ENCODE peak calls at places on chromosomes 12 and 14, in five cellular contexts. S is psoas muscle, W is testis, F is endothelial cell of umbilical vein, A is keratinocyte. Q is an unnamed sample. For H3K9me3, the result is how much of the 10 kb centered on the place peaks cover.

GRCh38 chr14:74962059-74962458 is 6.7 kb upstream of the PGF start:
- DNase-seq in F (no peak), A (no peak), W (no peak), S (no peak), Q (no peak)

GRCh38 chr12:128818065-128819022 is 5.4 kb downstream of the SLC15A4 start:
- DNase-seq in W (no peak), F (no peak), A (peak), S (no peak), Q (no peak)

GRCh38 chr12:47107926-47108325 is 28.2 kb upstream of the AMIGO2 start:
- DNase-seq in W (no peak), F (no peak), S (no peak), A (no peak), Q (no peak)

GRCh38 chr12:94263011-94263786 is 114.8 kb downstream of the PLXNC1 start:
- DNase-seq in W (no peak), A (no peak), S (no peak), F (no peak), Q (no peak)

GRCh38 chr14:99781091-99781490 is 12.1 kb upstream of the EML1 start:
- DNase-seq in S (no peak), W (no peak), A (no peak), F (no peak), Q (no peak)

GRCh38 chr12:105935981-105936380 is 202.8 kb downstream of the NUAK1 start:
- DNase-seq in F (peak), A (no peak), S (no peak), W (no peak), Q (no peak)

GRCh38 chr12:90399317-90399716 is 555.7 kb downstream of the CCER1 start:
- DNase-seq in F (peak), S (no peak), W (no peak), A (no peak), Q (no peak)

GRCh38 chr12:5807538-5808219 is 137.4 kb downstream of the ANO2 start:
- DNase-seq in S (no peak), F (no peak), W (no peak), A (no peak), Q (no peak)

GRCh38 chr12:120257041-120257821 is 8.3 kb downstream of the PXN start:
- DNase-seq in A (no peak), F (peak), W (no peak), S (peak), Q (no peak)

GRCh38 chr12:113241191-113242017 is 20.1 kb downstream of the TPCN1 start:
- DNase-seq in F (peak), S (no peak), A (peak), W (no peak), Q (no peak)

GRCh38 chr14:102390486-102390885 is 27.7 kb downstream of the TECPR2 start:
- DNase-seq in S (no peak), A (no peak), W (no peak), F (no peak), Q (no peak)

GRCh38 chr12:60227916-60228315 is 632.1 kb downstream of the SLC16A7 start:
- DNase-seq in A (no peak), S (no peak), F (no peak), W (no peak), Q (no peak)

GRCh38 chr12:51976376-51977160 is 25.1 kb downstream of the ACVR1B start:
- DNase-seq in S (no peak), W (no peak), F (peak), A (no peak), Q (no peak)

GRCh38 chr14:51251486-51251885 is 11.4 kb downstream of the TMX1 start:
- DNase-seq in W (no peak), F (no peak), A (no peak), S (no peak), Q (no peak)

GRCh38 chr12:53676715-53677611 is 1.1 kb upstream of the ATP5MC2 start:
- DNase-seq in F (peak), S (peak), A (no peak), W (peak), Q (peak)

GRCh38 chr12:6438345-6438744 is 6.4 kb upstream of the CD27 start:
- DNase-seq in S (no peak), A (no peak), F (no peak), W (no peak), Q (no peak)

GRCh38 chr14:56002316-56002715 is 115.9 kb upstream of the PELI2 start:
- DNase-seq in W (no peak), F (no peak), A (no peak), S (no peak), Q (no peak)

GRCh38 chr14:104580961-104581360 is 1.4 kb downstream of the C14orf180 start:
- DNase-seq in A (no peak), F (no peak), S (peak), W (peak), Q (no peak)

GRCh38 chr14:61584258-61584657 is 111.1 kb upstream of the HIF1A start:
- DNase-seq in A (no peak), S (no peak), F (no peak), W (no peak), Q (no peak)

GRCh38 chr14:23057757-23058653 is 685 bp upstream of the CDH24 start:
- DNase-seq in W (peak), S (peak), A (no peak), F (peak), Q (peak)

GRCh38 chr12:119594399-119594730 is 791 bp downstream of the TMEM233 start:
- DNase-seq in A (no peak), F (no peak), W (no peak), S (peak), Q (no peak)

GRCh38 chr12:131944601-131945251 is 5.0 kb upstream of the EP400 start:
- DNase-seq in S (no peak), A (no peak), W (peak), F (no peak), Q (no peak)

GRCh38 chr12:106634206-106634605 is 51.4 kb downstream of the RFX4 start:
- DNase-seq in S (no peak), F (no peak), W (no peak), A (no peak), Q (peak)

GRCh38 chr14:96104469-96105057 is 65.4 kb downstream of the C14orf132 start:
- DNase-seq in F (peak), W (no peak), A (no peak), S (peak), Q (peak)

GRCh38 chr12:122080149-122081107 is 1.9 kb downstream of the MLXIP start:
- DNase-seq in F (peak), W (peak), S (peak), A (no peak), Q (peak)

GRCh38 chr14:61188196-61188595 is 92.9 kb downstream of the TMEM30B start:
- DNase-seq in A (no peak), F (peak), S (peak), W (peak), Q (no peak)

DNA sequence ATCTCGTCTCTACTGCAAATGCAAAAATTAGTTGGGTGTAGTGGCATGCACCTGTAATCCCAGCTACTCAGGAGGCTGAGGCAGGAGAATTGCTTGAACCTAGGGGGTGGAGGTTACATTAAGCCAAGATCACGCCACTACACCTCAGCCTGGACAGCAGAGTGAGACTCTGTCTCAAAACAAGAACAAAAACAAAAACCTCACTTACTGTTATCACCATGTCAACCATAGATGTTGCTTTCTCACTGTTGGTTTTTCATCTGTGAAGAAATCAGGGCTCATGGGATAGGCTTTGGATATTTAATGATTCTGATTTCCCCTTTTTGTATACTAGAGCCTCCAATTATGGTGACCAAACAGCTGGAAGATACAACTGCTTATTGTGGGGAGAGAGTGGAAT is 49.7 kb upstream of the CHPT1 start:
- DNase-seq in S (no peak), A (no peak), W (no peak), F (no peak), Q (no peak)
- TF ChIP-seq CTCF in S (no peak), A (no peak), W (no peak), F (no peak), Q (no peak)

GRCh38 chr14:106037380-106037779 is 511.0 kb downstream of the TMEM121 start:
- DNase-seq in S (no peak), A (no peak), W (no peak), F (no peak), Q (no peak)
- H3K9me3 ChIP-seq in S (under half), A (under half), W (under half), F (under half), Q (under half)

GRCh38 chr12:64006211-64006610 is 161.7 kb downstream of the SRGAP1 start:
- DNase-seq in A (no peak), S (no peak), F (no peak), W (no peak), Q (no peak)
- H3K27ac ChIP-seq in A (no peak), S (no peak), F (no peak), W (no peak), Q (no peak)

DNA sequence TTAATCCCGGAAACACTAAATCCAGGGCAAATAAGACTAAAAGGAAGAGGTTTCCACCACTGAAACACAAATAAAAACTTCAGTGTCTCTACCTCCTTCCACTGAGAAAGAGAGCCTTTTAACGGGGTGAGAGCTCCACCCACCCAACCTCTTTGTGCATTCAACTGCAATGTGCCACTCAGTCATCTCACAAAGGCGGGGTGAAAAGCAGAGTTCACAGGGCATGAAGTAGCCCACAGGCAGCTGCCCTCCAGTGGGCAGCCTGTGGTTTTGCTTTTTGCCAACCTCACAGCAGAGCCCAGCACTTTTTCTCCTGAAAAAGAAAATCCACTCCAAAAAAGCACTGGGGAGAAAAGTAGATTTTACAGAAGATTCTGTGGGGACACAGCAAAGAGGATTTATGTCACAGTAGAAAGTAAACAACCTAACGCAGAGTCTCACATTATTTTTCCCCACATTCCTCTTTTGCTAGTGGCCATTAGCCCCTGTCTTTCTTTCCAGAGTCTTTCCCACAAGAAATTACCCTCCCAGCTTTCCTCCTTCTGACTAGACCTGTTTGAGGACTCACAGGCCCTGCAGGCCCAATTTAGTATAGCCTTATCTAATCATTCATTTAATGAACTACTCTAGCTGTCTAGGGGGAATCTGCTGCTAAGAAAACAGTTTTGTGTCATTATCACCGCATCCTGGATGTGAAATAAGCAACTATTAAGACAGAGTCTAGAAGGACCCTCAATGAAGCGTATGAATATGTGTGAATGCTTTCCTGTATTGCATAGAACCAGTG is 753.8 kb upstream of the FOXG1 start:
- DNase-seq in S (no peak), W (no peak), A (no peak), F (no peak), Q (no peak)
- TF ChIP-seq CTCF in S (no peak), W (no peak), A (no peak), F (no peak), Q (no peak)

DNA sequence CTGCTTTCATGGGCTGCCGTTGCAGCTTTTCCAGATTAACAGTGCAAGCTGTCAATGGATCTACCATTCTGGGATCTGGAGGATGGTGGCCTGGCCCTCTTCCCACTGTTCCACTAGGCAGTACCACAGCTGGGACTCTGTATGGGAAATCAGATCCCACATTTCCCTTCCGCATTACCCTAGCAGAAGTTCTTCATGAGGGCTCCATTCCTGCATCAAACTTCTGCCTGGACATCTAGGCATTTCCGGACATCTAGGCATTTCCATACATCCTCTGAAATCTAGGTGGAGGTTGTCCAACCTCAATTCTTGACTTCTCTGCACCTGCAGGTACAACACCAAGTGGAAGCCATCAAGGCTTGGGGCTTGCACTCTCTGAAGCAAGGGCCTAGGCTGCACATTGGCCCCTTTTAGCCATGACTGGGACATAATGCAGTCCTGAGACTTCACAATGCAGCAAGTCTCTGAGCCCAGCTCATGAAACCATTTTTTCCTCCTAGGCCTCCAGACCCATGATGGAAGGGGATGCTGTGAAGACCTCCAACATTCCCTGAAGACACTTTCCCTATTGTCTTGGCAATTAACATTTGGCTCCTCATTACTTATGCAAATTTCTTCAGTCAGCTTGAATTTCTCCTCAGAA is 863.3 kb downstream of the C12orf50 start:
- DNase-seq in S (no peak), A (no peak), W (no peak), F (no peak), Q (no peak)
- H3K9me3 ChIP-seq in S (under half), A (under half), W (under half), F (under half), Q (under half)

GRCh38 chr14:88683119-88683518 is 109.6 kb downstream of the EML5 start:
- DNase-seq in S (no peak), F (no peak), A (no peak), W (no peak), Q (no peak)
- H3K27ac ChIP-seq in S (no peak), F (no peak), A (no peak), W (no peak), Q (no peak)

DNA sequence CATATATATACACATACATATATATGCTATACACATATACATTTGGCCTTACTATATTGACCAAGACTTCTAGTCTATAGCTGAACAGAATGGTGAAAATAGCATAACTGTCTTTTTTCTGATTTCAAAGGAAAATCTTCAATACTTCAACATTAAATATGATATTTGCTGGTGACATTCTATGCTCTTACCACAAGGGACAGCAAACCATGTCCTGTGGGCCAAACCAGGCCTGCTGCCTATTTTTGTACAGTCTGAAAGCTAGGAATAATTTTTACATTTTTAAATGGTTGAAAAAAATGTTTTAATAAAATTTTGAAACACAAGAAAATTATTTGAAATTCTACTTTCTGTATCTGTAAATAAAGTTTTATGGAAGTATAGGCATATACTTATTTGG is 63.6 kb downstream of the EML5 start:
- DNase-seq in A (no peak), S (no peak), F (no peak), W (peak), Q (no peak)
- TF ChIP-seq CTCF in A (peak), S (no peak), F (peak), W (no peak), Q (peak)

DNA sequence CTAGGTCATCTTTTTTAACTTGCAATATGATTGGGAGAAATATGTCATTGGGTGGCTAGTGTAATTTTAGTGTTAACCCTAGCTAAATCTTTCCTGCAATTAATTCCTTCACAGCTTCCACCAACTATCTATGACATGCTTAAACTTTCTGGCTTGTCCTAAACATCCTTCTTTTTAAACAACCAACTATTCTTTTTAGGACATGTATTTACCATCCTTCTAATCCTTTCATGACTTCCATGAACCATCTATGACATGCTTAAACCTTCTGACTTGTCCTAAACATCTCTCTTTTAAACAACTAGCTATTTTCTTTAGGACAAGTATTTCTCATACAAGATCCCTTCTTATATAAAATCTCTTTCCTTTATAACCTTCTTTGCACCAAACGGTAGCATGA is 179.6 kb upstream of the PDZRN4 start:
- DNase-seq in S (no peak), A (no peak), F (no peak), W (no peak), Q (no peak)
- H3K9me3 ChIP-seq in S (under half), A (under half), F (under half), W (under half), Q (under half)

GRCh38 chr12:111777345-111778045 is 10.8 kb downstream of the ALDH2 start:
- DNase-seq in S (no peak), F (no peak), W (peak), A (no peak), Q (no peak)
- H3K27ac ChIP-seq in S (peak), F (no peak), W (no peak), A (no peak), Q (no peak)

Q was measured in WERI-Rb-1.